ENCODE peak calls at places on chromosomes 16 and 17, in four cellular contexts. X is AG09309, C is GM10248, J is HuH-7. N is an unnamed sample.

GRCh38 chr17:64004903-64005733 is 7.0 kb downstream of the PRR29 start:
- DNase-seq in C (peak), X (no peak), J (no peak), N (peak)

GRCh38 chr16:79090966-79091365 is 509.6 kb downstream of the MAF start:
- DNase-seq in J (no peak), X (no peak), C (no peak), N (no peak)

GRCh38 chr17:4742629-4743028 is 2.9 kb upstream of the CXCL16 start:
- DNase-seq in X (no peak), J (no peak), C (no peak), N (no peak)

GRCh38 chr16:89122322-89122831 is 28.7 kb downstream of the ACSF3 start:
- DNase-seq in X (no peak), J (no peak), C (peak), N (no peak)

GRCh38 chr17:8818047-8818446 is 18.9 kb upstream of the MFSD6L start:
- DNase-seq in X (no peak), J (no peak), C (no peak), N (no peak)

GRCh38 chr17:72145972-72146755 is 25.3 kb downstream of the SOX9 start:
- DNase-seq in X (no peak), C (no peak), J (no peak), N (no peak)

GRCh38 chr17:38674013-38674748 is 576 bp downstream of the EPOP start:
- DNase-seq in J (no peak), C (no peak), X (no peak), N (peak)

GRCh38 chr16:12059216-12059769 is 82.8 kb downstream of the SNX29 start:
- DNase-seq in J (no peak), C (no peak), X (no peak), N (no peak)

GRCh38 chr17:53344778-53345177 is 477.9 kb upstream of the KIF2B start:
- DNase-seq in C (no peak), X (no peak), J (no peak), N (no peak)

GRCh38 chr17:63419949-63420867 is 25.9 kb downstream of the CYB561 start:
- DNase-seq in J (no peak), C (no peak), X (no peak), N (no peak)

GRCh38 chr17:7294614-7295153 is at the start of gene YBX2:
- DNase-seq in J (peak), X (no peak), C (peak), N (peak)

GRCh38 chr17:15398736-15399331 is 57.4 kb upstream of the TEKT3 start:
- DNase-seq in C (no peak), J (no peak), X (no peak), N (no peak)

GRCh38 chr16:23294260-23294659 is 7.8 kb upstream of the SCNN1B start:
- DNase-seq in C (no peak), X (no peak), J (no peak), N (no peak)

GRCh38 chr17:61587807-61588660 is 3.0 kb downstream of the NACA2 start:
- DNase-seq in J (no peak), X (no peak), C (no peak), N (no peak)

GRCh38 chr16:67652578-67653130 is 7.4 kb downstream of the ACD start:
- DNase-seq in C (no peak), J (peak), X (no peak), N (peak)

GRCh38 chr17:68288804-68289203 is 2.1 kb downstream of the SLC16A6 start:
- DNase-seq in J (no peak), C (peak), X (no peak), N (no peak)

GRCh38 chr16:10314811-10315210 is 71.0 kb upstream of the ATF7IP2 start:
- DNase-seq in C (no peak), X (no peak), J (no peak), N (no peak)